ENCODE peak calls at places on chromosome 15, in six cellular contexts. I is NCI-H69; U is activated CD8-positive, alpha-beta memory T cell treated with anti-CD3 and anti-CD28 coated beads for 24 hours; Q is central memory CD4-positive, alpha-beta T cell; K is stimulated activated CD4-positive, alpha-beta T cell treated with anti-CD3 and anti-CD28 coated beads, Interleukin-12 subunit alpha, Interleukin-12 subunit beta, amount 100 ng/mL, for 48 hours; W is occipital lobe. E is an unnamed sample.

GRCh38 chr15:28977377-28978010 is 91.7 kb downstream of the APBA2 start:
- DNase-seq in I (peak; percentile 23), U (peak; percentile 46), Q (no peak), K (no peak), W (peak; percentile 83), E (no peak)

GRCh38 chr15:62447742-62448141 is 282.7 kb upstream of the C2CD4B start:
- DNase-seq in I (no peak), U (no peak), Q (no peak), K (no peak), W (no peak), E (no peak)

GRCh38 chr15:31254431-31255175 is 72.0 kb upstream of the KLF13 start:
- DNase-seq in I (no peak), U (no peak), Q (no peak), K (no peak), W (no peak), E (peak; percentile 77)

GRCh38 chr15:63104727-63105126 is 16.9 kb upstream of the LACTB start:
- DNase-seq in I (no peak), U (no peak), Q (no peak), K (no peak), W (no peak), E (no peak)

GRCh38 chr15:69703495-69704187 is 251.0 kb downstream of the RPLP1 start:
- DNase-seq in I (no peak), U (no peak), Q (no peak), K (no peak), W (no peak), E (peak; percentile 53)

GRCh38 chr15:70605606-70606410 is 157.6 kb downstream of the UACA start:
- DNase-seq in I (peak; percentile 15), U (no peak), Q (no peak), K (no peak), W (peak; percentile 18), E (peak; percentile 73)

GRCh38 chr15:66724732-66725467 is 22.9 kb downstream of the SMAD6 start:
- DNase-seq in I (no peak), U (no peak), Q (no peak), K (no peak), W (no peak), E (no peak)

GRCh38 chr15:93166675-93167074 is 77.7 kb upstream of the RGMA start:
- DNase-seq in I (no peak), U (no peak), Q (no peak), K (no peak), W (no peak), E (no peak)

GRCh38 chr15:68765602-68766368 is 54.9 kb downstream of the ANP32A start:
- DNase-seq in I (peak; percentile 24), U (no peak), Q (no peak), K (no peak), W (no peak), E (no peak)

GRCh38 chr15:88909956-88910831 is 3.0 kb downstream of the MFGE8 start:
- DNase-seq in I (no peak), U (no peak), Q (no peak), K (no peak), W (no peak), E (peak; percentile 75)

GRCh38 chr15:81302605-81303204 is 21.2 kb downstream of the STARD5 start:
- DNase-seq in I (no peak), U (no peak), Q (peak; percentile 38), K (no peak), W (no peak), E (no peak)

GRCh38 chr15:90903733-90904536 is 833 bp downstream of the MAN2A2 start:
- DNase-seq in I (peak; percentile 30), U (no peak), Q (no peak), K (no peak), W (no peak), E (peak; percentile 78)

GRCh38 chr15:96331942-96332853 is 1.7 kb downstream of the NR2F2 start:
- DNase-seq in I (peak; percentile 65), U (no peak), Q (no peak), K (no peak), W (no peak), E (peak; percentile 65)

GRCh38 chr15:55434989-55435825 is 26.9 kb downstream of the PIERCE2 start:
- DNase-seq in I (peak; percentile 86), U (no peak), Q (peak; percentile 25), K (peak; percentile 8), W (no peak), E (peak; percentile 68)

GRCh38 chr15:55907797-55908196 is 85.6 kb downstream of the NEDD4 start:
- DNase-seq in I (no peak), U (no peak), Q (no peak), K (no peak), W (no peak), E (no peak)

GRCh38 chr15:60218256-60218655 is 179.5 kb downstream of the ANXA2 start:
- DNase-seq in I (no peak), U (no peak), Q (no peak), K (no peak), W (no peak), E (no peak)

GRCh38 chr15:49468440-49468839 is 45.4 kb downstream of the FGF7 start:
- DNase-seq in I (no peak), U (no peak), Q (no peak), K (no peak), W (no peak), E (no peak)

GRCh38 chr15:98548172-98548971 is 100.0 kb upstream of the IGF1R start:
- DNase-seq in I (peak; percentile 54), U (peak; percentile 75), Q (no peak), K (peak; percentile 27), W (peak; percentile 70), E (peak; percentile 86)

GRCh38 chr15:33834892-33835730 is 133.2 kb upstream of the CHRM5 start:
- DNase-seq in I (no peak), U (no peak), Q (no peak), K (no peak), W (no peak), E (peak; percentile 4)

GRCh38 chr15:43517354-43518072 is at the start of gene MAP1A:
- DNase-seq in I (peak; percentile 90), U (no peak), Q (no peak), K (no peak), W (peak; percentile 79), E (peak; percentile 89)

GRCh38 chr15:41512512-41513281 is 930 bp downstream of the LTK start:
- DNase-seq in I (peak; percentile 26), U (no peak), Q (no peak), K (no peak), W (no peak), E (peak; percentile 51)

GRCh38 chr15:38226867-38227266 is 25.8 kb upstream of the SPRED1 start:
- DNase-seq in I (peak; percentile 26), U (no peak), Q (no peak), K (no peak), W (peak; percentile 51), E (peak; percentile 35)

GRCh38 chr15:64527263-64527984 is 67.0 kb downstream of the ZNF609 start:
- DNase-seq in I (no peak), U (no peak), Q (no peak), K (no peak), W (no peak), E (no peak)

GRCh38 chr15:50181206-50181982 is 602 bp upstream of the SLC27A2 start:
- DNase-seq in I (peak; percentile 71), U (no peak), Q (no peak), K (no peak), W (no peak), E (peak; percentile 47)

GRCh38 chr15:84961707-84962106 is 19.9 kb upstream of the PDE8A start:
- DNase-seq in I (no peak), U (no peak), Q (no peak), K (no peak), W (no peak), E (no peak)

GRCh38 chr15:52288051-52288942 is 7.3 kb downstream of the MYO5C start:
- DNase-seq in I (peak; percentile 86), U (no peak), Q (no peak), K (no peak), W (no peak), E (peak; percentile 92)

GRCh38 chr15:101397521-101398003 is 91.9 kb downstream of the PCSK6 start:
- DNase-seq in I (no peak), U (no peak), Q (no peak), K (no peak), W (no peak), E (peak; percentile 50)

GRCh38 chr15:55599384-55599783 is 11.2 kb upstream of the PYGO1 start:
- DNase-seq in I (no peak), U (no peak), Q (no peak), K (no peak), W (no peak), E (no peak)

GRCh38 chr15:31248951-31249350 is 77.7 kb upstream of the KLF13 start:
- DNase-seq in I (no peak), U (no peak), Q (no peak), K (no peak), W (no peak), E (no peak)

E was measured in left kidney.